ENCODE peak calls at places on chromosomes 5 and 9, in seven cellular contexts. One of them, this sample, is unnamed.

GRCh38 chr5:2052687-2053086 is 170.0 kb upstream of the IRX4 start:
- DNase-seq in astrocyte of the spinal cord: no peak
- DNase-seq in amygdala: no peak
- DNase-seq in BJ: no peak
- DNase-seq in nephron progenitor cell: no peak
- DNase-seq in stimulated activated CD4-positive, alpha-beta T cell treated with anti-CD3 and anti-CD28 coated beads, Interleukin-1b, Interleukin-23, amount 100 ng/mL, for 24 hours: no peak
- DNase-seq in T47D: no peak
- DNase-seq in this sample: no peak

GRCh38 chr9:132348676-132349075 is 6.1 kb downstream of the SETX start:
- DNase-seq in astrocyte of the spinal cord: no peak
- DNase-seq in amygdala: no peak
- DNase-seq in BJ: no peak
- DNase-seq in nephron progenitor cell: no peak
- DNase-seq in stimulated activated CD4-positive, alpha-beta T cell treated with anti-CD3 and anti-CD28 coated beads, Interleukin-1b, Interleukin-23, amount 100 ng/mL, for 24 hours: no peak
- DNase-seq in T47D: no peak
- DNase-seq in this sample: no peak

GRCh38 chr5:96080557-96080956 is 118.9 kb upstream of the ELL2 start:
- DNase-seq in astrocyte of the spinal cord: peak
- DNase-seq in amygdala: no peak
- DNase-seq in BJ: peak
- DNase-seq in nephron progenitor cell: no peak
- DNase-seq in stimulated activated CD4-positive, alpha-beta T cell treated with anti-CD3 and anti-CD28 coated beads, Interleukin-1b, Interleukin-23, amount 100 ng/mL, for 24 hours: no peak
- DNase-seq in T47D: no peak
- DNase-seq in this sample: peak

GRCh38 chr5:172438304-172438652 is 16.0 kb downstream of the SH3PXD2B start:
- DNase-seq in astrocyte of the spinal cord: no peak
- DNase-seq in amygdala: peak
- DNase-seq in BJ: no peak
- DNase-seq in nephron progenitor cell: no peak
- DNase-seq in stimulated activated CD4-positive, alpha-beta T cell treated with anti-CD3 and anti-CD28 coated beads, Interleukin-1b, Interleukin-23, amount 100 ng/mL, for 24 hours: no peak
- DNase-seq in T47D: no peak
- DNase-seq in this sample: no peak

GRCh38 chr9:83392228-83392627 is 146.0 kb downstream of the FRMD3 start:
- DNase-seq in astrocyte of the spinal cord: no peak
- DNase-seq in amygdala: no peak
- DNase-seq in BJ: no peak
- DNase-seq in nephron progenitor cell: no peak
- DNase-seq in stimulated activated CD4-positive, alpha-beta T cell treated with anti-CD3 and anti-CD28 coated beads, Interleukin-1b, Interleukin-23, amount 100 ng/mL, for 24 hours: no peak
- DNase-seq in T47D: no peak
- DNase-seq in this sample: no peak

GRCh38 chr5:36870399-36871040 is 6.0 kb upstream of the NIPBL start:
- DNase-seq in astrocyte of the spinal cord: peak
- DNase-seq in amygdala: no peak
- DNase-seq in BJ: no peak
- DNase-seq in nephron progenitor cell: peak
- DNase-seq in stimulated activated CD4-positive, alpha-beta T cell treated with anti-CD3 and anti-CD28 coated beads, Interleukin-1b, Interleukin-23, amount 100 ng/mL, for 24 hours: no peak
- DNase-seq in T47D: peak
- DNase-seq in this sample: no peak

GRCh38 chr9:90245661-90246060 is 397.0 kb downstream of the DIRAS2 start:
- DNase-seq in astrocyte of the spinal cord: no peak
- DNase-seq in amygdala: no peak
- DNase-seq in BJ: no peak
- DNase-seq in nephron progenitor cell: no peak
- DNase-seq in stimulated activated CD4-positive, alpha-beta T cell treated with anti-CD3 and anti-CD28 coated beads, Interleukin-1b, Interleukin-23, amount 100 ng/mL, for 24 hours: no peak
- DNase-seq in T47D: no peak
- DNase-seq in this sample: no peak

GRCh38 chr9:6955251-6955921 is 197.6 kb downstream of the KDM4C start:
- DNase-seq in astrocyte of the spinal cord: peak
- DNase-seq in amygdala: no peak
- DNase-seq in BJ: no peak
- DNase-seq in nephron progenitor cell: peak
- DNase-seq in stimulated activated CD4-positive, alpha-beta T cell treated with anti-CD3 and anti-CD28 coated beads, Interleukin-1b, Interleukin-23, amount 100 ng/mL, for 24 hours: no peak
- DNase-seq in T47D: no peak
- DNase-seq in this sample: no peak

GRCh38 chr9:137397675-137398423 is 25.1 kb downstream of the EXD3 start:
- DNase-seq in astrocyte of the spinal cord: no peak
- DNase-seq in amygdala: no peak
- DNase-seq in BJ: no peak
- DNase-seq in nephron progenitor cell: no peak
- DNase-seq in stimulated activated CD4-positive, alpha-beta T cell treated with anti-CD3 and anti-CD28 coated beads, Interleukin-1b, Interleukin-23, amount 100 ng/mL, for 24 hours: no peak
- DNase-seq in T47D: no peak
- DNase-seq in this sample: no peak

GRCh38 chr5:32322882-32323281 is 10.1 kb upstream of the MTMR12 start:
- DNase-seq in astrocyte of the spinal cord: no peak
- DNase-seq in amygdala: no peak
- DNase-seq in BJ: no peak
- DNase-seq in nephron progenitor cell: no peak
- DNase-seq in stimulated activated CD4-positive, alpha-beta T cell treated with anti-CD3 and anti-CD28 coated beads, Interleukin-1b, Interleukin-23, amount 100 ng/mL, for 24 hours: no peak
- DNase-seq in T47D: no peak
- DNase-seq in this sample: no peak

GRCh38 chr5:45113726-45114125 is 305.0 kb downstream of the MRPS30 start:
- DNase-seq in astrocyte of the spinal cord: no peak
- DNase-seq in amygdala: no peak
- DNase-seq in BJ: no peak
- DNase-seq in nephron progenitor cell: no peak
- DNase-seq in stimulated activated CD4-positive, alpha-beta T cell treated with anti-CD3 and anti-CD28 coated beads, Interleukin-1b, Interleukin-23, amount 100 ng/mL, for 24 hours: no peak
- DNase-seq in T47D: no peak
- DNase-seq in this sample: peak

GRCh38 chr9:137621131-137621757 is 2.4 kb downstream of the EHMT1 start:
- DNase-seq in astrocyte of the spinal cord: no peak
- DNase-seq in amygdala: no peak
- DNase-seq in BJ: no peak
- DNase-seq in nephron progenitor cell: no peak
- DNase-seq in stimulated activated CD4-positive, alpha-beta T cell treated with anti-CD3 and anti-CD28 coated beads, Interleukin-1b, Interleukin-23, amount 100 ng/mL, for 24 hours: no peak
- DNase-seq in T47D: peak
- DNase-seq in this sample: no peak

GRCh38 chr5:79564798-79565279 is 47.4 kb upstream of the TENT2 start:
- DNase-seq in astrocyte of the spinal cord: no peak
- DNase-seq in amygdala: no peak
- DNase-seq in BJ: no peak
- DNase-seq in nephron progenitor cell: no peak
- DNase-seq in stimulated activated CD4-positive, alpha-beta T cell treated with anti-CD3 and anti-CD28 coated beads, Interleukin-1b, Interleukin-23, amount 100 ng/mL, for 24 hours: no peak
- DNase-seq in T47D: no peak
- DNase-seq in this sample: no peak

GRCh38 chr9:136997830-136998234 is 1.5 kb upstream of the CLIC3 start:
- DNase-seq in astrocyte of the spinal cord: peak
- DNase-seq in amygdala: no peak
- DNase-seq in BJ: no peak
- DNase-seq in nephron progenitor cell: no peak
- DNase-seq in stimulated activated CD4-positive, alpha-beta T cell treated with anti-CD3 and anti-CD28 coated beads, Interleukin-1b, Interleukin-23, amount 100 ng/mL, for 24 hours: no peak
- DNase-seq in T47D: no peak
- DNase-seq in this sample: no peak

GRCh38 chr5:91219141-91219802 is 163.8 kb downstream of the ARRDC3 start:
- DNase-seq in astrocyte of the spinal cord: peak
- DNase-seq in amygdala: no peak
- DNase-seq in BJ: peak
- DNase-seq in nephron progenitor cell: no peak
- DNase-seq in stimulated activated CD4-positive, alpha-beta T cell treated with anti-CD3 and anti-CD28 coated beads, Interleukin-1b, Interleukin-23, amount 100 ng/mL, for 24 hours: no peak
- DNase-seq in T47D: peak
- DNase-seq in this sample: peak

GRCh38 chr5:73629456-73629855 is 3.5 kb downstream of the ARHGEF28 start:
- DNase-seq in astrocyte of the spinal cord: no peak
- DNase-seq in amygdala: no peak
- DNase-seq in BJ: no peak
- DNase-seq in nephron progenitor cell: no peak
- DNase-seq in stimulated activated CD4-positive, alpha-beta T cell treated with anti-CD3 and anti-CD28 coated beads, Interleukin-1b, Interleukin-23, amount 100 ng/mL, for 24 hours: no peak
- DNase-seq in T47D: no peak
- DNase-seq in this sample: no peak

GRCh38 chr5:143031781-143032724 is 261.9 kb downstream of the ARHGAP26 start:
- DNase-seq in astrocyte of the spinal cord: no peak
- DNase-seq in amygdala: no peak
- DNase-seq in BJ: no peak
- DNase-seq in nephron progenitor cell: no peak
- DNase-seq in stimulated activated CD4-positive, alpha-beta T cell treated with anti-CD3 and anti-CD28 coated beads, Interleukin-1b, Interleukin-23, amount 100 ng/mL, for 24 hours: no peak
- DNase-seq in T47D: no peak
- DNase-seq in this sample: no peak

GRCh38 chr5:37836173-37837100 is 3.4 kb downstream of the GDNF start:
- DNase-seq in astrocyte of the spinal cord: peak
- DNase-seq in amygdala: no peak
- DNase-seq in BJ: no peak
- DNase-seq in nephron progenitor cell: peak
- DNase-seq in stimulated activated CD4-positive, alpha-beta T cell treated with anti-CD3 and anti-CD28 coated beads, Interleukin-1b, Interleukin-23, amount 100 ng/mL, for 24 hours: no peak
- DNase-seq in T47D: no peak
- DNase-seq in this sample: no peak

GRCh38 chr9:35705372-35705771 is 15.6 kb upstream of the TPM2 start:
- DNase-seq in astrocyte of the spinal cord: no peak
- DNase-seq in amygdala: no peak
- DNase-seq in BJ: no peak
- DNase-seq in nephron progenitor cell: no peak
- DNase-seq in stimulated activated CD4-positive, alpha-beta T cell treated with anti-CD3 and anti-CD28 coated beads, Interleukin-1b, Interleukin-23, amount 100 ng/mL, for 24 hours: no peak
- DNase-seq in T47D: no peak
- DNase-seq in this sample: no peak

GRCh38 chr9:27645166-27645840 is 72.0 kb upstream of the C9orf72 start:
- DNase-seq in astrocyte of the spinal cord: no peak
- DNase-seq in amygdala: no peak
- DNase-seq in BJ: no peak
- DNase-seq in nephron progenitor cell: no peak
- DNase-seq in stimulated activated CD4-positive, alpha-beta T cell treated with anti-CD3 and anti-CD28 coated beads, Interleukin-1b, Interleukin-23, amount 100 ng/mL, for 24 hours: no peak
- DNase-seq in T47D: no peak
- DNase-seq in this sample: no peak

GRCh38 chr9:136790640-136791465 is at the start of gene TMEM141:
- DNase-seq in astrocyte of the spinal cord: peak
- DNase-seq in amygdala: peak
- DNase-seq in BJ: peak
- DNase-seq in nephron progenitor cell: peak
- DNase-seq in stimulated activated CD4-positive, alpha-beta T cell treated with anti-CD3 and anti-CD28 coated beads, Interleukin-1b, Interleukin-23, amount 100 ng/mL, for 24 hours: peak
- DNase-seq in T47D: peak
- DNase-seq in this sample: peak

GRCh38 chr5:15474143-15474719 is 25.7 kb upstream of the FBXL7 start:
- DNase-seq in astrocyte of the spinal cord: no peak
- DNase-seq in amygdala: no peak
- DNase-seq in BJ: no peak
- DNase-seq in nephron progenitor cell: no peak
- DNase-seq in stimulated activated CD4-positive, alpha-beta T cell treated with anti-CD3 and anti-CD28 coated beads, Interleukin-1b, Interleukin-23, amount 100 ng/mL, for 24 hours: no peak
- DNase-seq in T47D: no peak
- DNase-seq in this sample: no peak

GRCh38 chr5:176450077-176450476 is 1.9 kb downstream of the FAF2 start:
- DNase-seq in astrocyte of the spinal cord: no peak
- DNase-seq in amygdala: no peak
- DNase-seq in BJ: no peak
- DNase-seq in nephron progenitor cell: no peak
- DNase-seq in stimulated activated CD4-positive, alpha-beta T cell treated with anti-CD3 and anti-CD28 coated beads, Interleukin-1b, Interleukin-23, amount 100 ng/mL, for 24 hours: no peak
- DNase-seq in T47D: no peak
- DNase-seq in this sample: no peak